ENCODE peak calls at places on chromosomes 3 and 15, in eight cellular contexts. Z is glutamatergic neuron, D is neuronal stem cell, N is heart left ventricle, J is T-helper 1 cell, W is hepatocyte, E is NCI-H2081, U is NCI-H460. G is an unnamed sample.

GRCh38 chr15:94305133-94305532 is 73.8 kb downstream of the MCTP2 start:
- DNase-seq in Z (no peak), D (no peak), N (no peak), J (no peak), W (no peak), E (no peak), U (no peak), G (no peak)

GRCh38 chr15:64453689-64454037 is 6.7 kb upstream of the ZNF609 start:
- DNase-seq in Z (no peak), D (no peak), N (no peak), J (no peak), W (no peak), E (no peak), U (no peak), G (no peak)

GRCh38 chr15:95302809-95303208 is 1027.7 kb upstream of the NR2F2 start:
- DNase-seq in Z (no peak), D (no peak), N (no peak), J (no peak), W (no peak), E (no peak), U (no peak), G (no peak)

GRCh38 chr3:40680685-40681657 is 156.2 kb downstream of the ZNF621 start:
- DNase-seq in Z (no peak), D (no peak), N (no peak), J (no peak), W (no peak), E (no peak), U (no peak), G (no peak)

GRCh38 chr3:165056510-165056909 is 21.8 kb downstream of the SI start:
- DNase-seq in Z (no peak), D (no peak), N (no peak), J (no peak), W (no peak), E (no peak), U (no peak), G (no peak)

GRCh38 chr3:177419904-177420601 is 222.8 kb upstream of the TBL1XR1 start:
- DNase-seq in Z (no peak), D (no peak), N (no peak), J (no peak), W (no peak), E (no peak), U (no peak), G (peak)

GRCh38 chr3:185152433-185153169 is at the start of gene C3orf70:
- DNase-seq in Z (peak), D (peak), N (peak), J (no peak), W (peak), E (peak), U (no peak), G (peak)

GRCh38 chr3:23183731-23184130 is 19.4 kb upstream of the UBE2E2 start:
- DNase-seq in Z (no peak), D (peak), N (peak), J (no peak), W (peak), E (no peak), U (peak), G (peak)

GRCh38 chr15:66786222-66786621 is 84.2 kb downstream of the SMAD6 start:
- DNase-seq in Z (no peak), D (no peak), N (no peak), J (no peak), W (no peak), E (no peak), U (no peak), G (no peak)

GRCh38 chr3:128357538-128357937 is 109.2 kb downstream of the DNAJB8 start:
- DNase-seq in Z (no peak), D (no peak), N (no peak), J (no peak), W (no peak), E (no peak), U (no peak), G (no peak)

GRCh38 chr15:72141171-72142084 is 23.2 kb downstream of the SENP8 start:
- DNase-seq in Z (no peak), D (no peak), N (no peak), J (no peak), W (no peak), E (no peak), U (no peak), G (no peak)

GRCh38 chr3:16318216-16318615 is 53.2 kb downstream of the OXNAD1 start:
- DNase-seq in Z (no peak), D (no peak), N (no peak), J (no peak), W (peak), E (no peak), U (no peak), G (peak)

GRCh38 chr3:160753953-160754352 is 2.1 kb upstream of the PPM1L start:
- DNase-seq in Z (no peak), D (no peak), N (no peak), J (no peak), W (no peak), E (no peak), U (no peak), G (no peak)

GRCh38 chr3:113829576-113830354 is 8.8 kb upstream of the GRAMD1C start:
- DNase-seq in Z (no peak), D (no peak), N (no peak), J (no peak), W (no peak), E (no peak), U (no peak), G (no peak)

GRCh38 chr3:125083776-125084175 is 28.0 kb upstream of the HEG1 start:
- DNase-seq in Z (no peak), D (no peak), N (no peak), J (no peak), W (no peak), E (no peak), U (no peak), G (no peak)

GRCh38 chr3:8607285-8608040 is 37.1 kb downstream of the SSUH2 start:
- DNase-seq in Z (peak), D (peak), N (peak), J (no peak), W (peak), E (peak), U (peak), G (peak)

GRCh38 chr3:106769045-106769444 is 608.2 kb upstream of the CCDC54 start:
- DNase-seq in Z (no peak), D (no peak), N (no peak), J (no peak), W (no peak), E (peak), U (no peak), G (no peak)

GRCh38 chr3:32840086-32840841 is 22.5 kb downstream of the TRIM71 start:
- DNase-seq in Z (no peak), D (peak), N (no peak), J (no peak), W (peak), E (no peak), U (no peak), G (no peak)

GRCh38 chr3:61532739-61533500 is 28.5 kb upstream of the PTPRG start:
- DNase-seq in Z (no peak), D (no peak), N (no peak), J (no peak), W (no peak), E (no peak), U (no peak), G (peak)

GRCh38 chr15:45285413-45285812 is 33.4 kb downstream of the SLC28A2 start:
- DNase-seq in Z (no peak), D (no peak), N (no peak), J (no peak), W (no peak), E (no peak), U (no peak), G (no peak)

GRCh38 chr3:44235604-44236484 is 5.8 kb upstream of the TOPAZ1 start:
- DNase-seq in Z (peak), D (peak), N (peak), J (peak), W (peak), E (peak), U (peak), G (peak)

GRCh38 chr15:75921732-75922703 is 18.3 kb downstream of the FBXO22 start:
- DNase-seq in Z (peak), D (no peak), N (no peak), J (peak), W (peak), E (peak), U (no peak), G (peak)

GRCh38 chr3:17846466-17846865 is 104.0 kb upstream of the TBC1D5 start:
- DNase-seq in Z (no peak), D (no peak), N (no peak), J (no peak), W (no peak), E (no peak), U (no peak), G (no peak)

GRCh38 chr15:85318048-85318731 is 62.2 kb upstream of the AKAP13 start:
- DNase-seq in Z (no peak), D (no peak), N (no peak), J (no peak), W (peak), E (peak), U (peak), G (no peak)